ENCODE peak calls at places on chromosomes 5 and 9, in four cellular contexts. A, W, L and U are unnamed samples.

GRCh38 chr9:134391319-134392231 is 65.3 kb downstream of the RXRA start:
- DNase-seq in A (no peak), W (peak), L (no peak), U (no peak)

GRCh38 chr5:38673671-38674071 is 117.2 kb upstream of the LIFR start:
- DNase-seq in A (peak), W (no peak), L (no peak), U (no peak)

GRCh38 chr9:27520986-27521385 is 3.1 kb upstream of the IFNK start:
- DNase-seq in A (no peak), W (no peak), L (no peak), U (no peak)

GRCh38 chr5:139414601-139415121 is 10.8 kb upstream of the SPATA24 start:
- DNase-seq in A (no peak), W (no peak), L (no peak), U (no peak)

GRCh38 chr9:132754236-132754635 is 84.0 kb downstream of the GTF3C4 start:
- DNase-seq in A (no peak), W (no peak), L (no peak), U (no peak)

GRCh38 chr5:131323378-131323777 is 59.5 kb downstream of the CDC42SE2 start:
- DNase-seq in A (no peak), W (no peak), L (no peak), U (no peak)

GRCh38 chr9:83097633-83098032 is 34.7 kb upstream of the RASEF start:
- DNase-seq in A (no peak), W (no peak), L (no peak), U (no peak)

GRCh38 chr9:137611623-137612609 is 6.4 kb downstream of the ARRDC1 start:
- DNase-seq in A (peak), W (no peak), L (peak), U (peak)

GRCh38 chr9:133148351-133149129 is 15.2 kb downstream of the GBGT1 start:
- DNase-seq in A (no peak), W (no peak), L (peak), U (peak)

GRCh38 chr9:111925784-111926183 is 29.2 kb downstream of the UGCG start:
- DNase-seq in A (no peak), W (no peak), L (no peak), U (no peak)

GRCh38 chr9:103397868-103398600 is 402.9 kb downstream of the CYLC2 start:
- DNase-seq in A (peak), W (no peak), L (no peak), U (peak)

GRCh38 chr9:37650873-37651768 is at the start of gene FRMPD1:
- DNase-seq in A (peak), W (no peak), L (peak), U (peak)

GRCh38 chr9:87075537-87075936 is 128.2 kb upstream of the GAS1 start:
- DNase-seq in A (no peak), W (no peak), L (no peak), U (no peak)

GRCh38 chr9:3824062-3824461 is 298.3 kb upstream of the RFX3 start:
- DNase-seq in A (no peak), W (no peak), L (no peak), U (peak)

GRCh38 chr5:73921746-73922145 is 295.8 kb downstream of the ARHGEF28 start:
- DNase-seq in A (no peak), W (no peak), L (no peak), U (no peak)

GRCh38 chr5:2797160-2797559 is 45.7 kb upstream of the IRX2 start:
- DNase-seq in A (no peak), W (no peak), L (no peak), U (no peak)

GRCh38 chr5:172872997-172873491 is 39.0 kb downstream of the ERGIC1 start:
- DNase-seq in A (no peak), W (no peak), L (peak), U (no peak)

GRCh38 chr5:25255128-25255527 is 610.4 kb upstream of the CDH10 start:
- DNase-seq in A (peak), W (no peak), L (no peak), U (no peak)

GRCh38 chr9:114745108-114745848 is 60.6 kb downstream of the TNFSF15 start:
- DNase-seq in A (no peak), W (no peak), L (no peak), U (no peak)

GRCh38 chr5:124704594-124705284 is 41.7 kb downstream of the ZNF608 start:
- DNase-seq in A (no peak), W (peak), L (no peak), U (no peak)

GRCh38 chr9:91580136-91580535 is 156.5 kb upstream of the NFIL3 start:
- DNase-seq in A (no peak), W (no peak), L (peak), U (no peak)

GRCh38 chr9:33190021-33190420 is 22.9 kb upstream of the B4GALT1 start:
- DNase-seq in A (no peak), W (no peak), L (no peak), U (no peak)

GRCh38 chr5:82601085-82601484 is 322.9 kb upstream of the RPS23 start:
- DNase-seq in A (no peak), W (no peak), L (no peak), U (no peak)

GRCh38 chr5:177963966-177964365 is 32.1 kb downstream of the PROP1 start:
- DNase-seq in A (no peak), W (no peak), L (no peak), U (no peak)

GRCh38 chr9:130689937-130690700 is 3.5 kb upstream of the EXOSC2 start:
- DNase-seq in A (peak), W (peak), L (peak), U (peak)

GRCh38 chr9:89309166-89309565 is 1.8 kb upstream of the CKS2 start:
- DNase-seq in A (no peak), W (no peak), L (no peak), U (no peak)

GRCh38 chr5:40436535-40437237 is 243.0 kb upstream of the PTGER4 start:
- DNase-seq in A (no peak), W (no peak), L (no peak), U (no peak)

GRCh38 chr9:73270967-73271722 is 119.5 kb downstream of the ANXA1 start:
- DNase-seq in A (peak), W (no peak), L (peak), U (no peak)

GRCh38 chr9:130685104-130685503 is 8.5 kb upstream of the EXOSC2 start:
- DNase-seq in A (no peak), W (no peak), L (no peak), U (no peak)

GRCh38 chr9:38035873-38036272 is 33.2 kb downstream of the SHB start:
- DNase-seq in A (peak), W (no peak), L (peak), U (no peak)

DNA sequence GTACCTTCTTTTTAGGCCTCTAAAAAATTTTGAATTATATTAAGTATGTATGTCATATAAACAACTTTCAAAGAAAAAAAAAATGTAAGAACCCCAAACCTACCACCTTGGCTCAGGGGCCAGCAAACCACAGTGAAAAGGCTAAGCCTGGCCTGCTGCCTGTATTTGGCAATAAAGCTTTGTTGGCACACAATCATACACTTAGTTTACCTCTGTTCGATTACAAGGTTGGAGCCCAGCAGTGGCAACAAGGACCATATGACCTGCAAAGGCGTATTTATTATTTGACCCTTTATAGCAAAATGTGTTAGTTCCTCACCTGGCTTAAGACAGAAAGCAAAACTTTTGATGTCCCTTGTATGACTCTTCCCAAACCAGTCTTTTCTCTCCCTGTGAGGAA is 282.8 kb downstream of the DENND1A start:
- DNase-seq in A (no peak), W (no peak), L (no peak), U (no peak)
- TF ChIP-seq RFX5 in A (no peak), W (no peak), L (no peak), U (no peak)

DNA sequence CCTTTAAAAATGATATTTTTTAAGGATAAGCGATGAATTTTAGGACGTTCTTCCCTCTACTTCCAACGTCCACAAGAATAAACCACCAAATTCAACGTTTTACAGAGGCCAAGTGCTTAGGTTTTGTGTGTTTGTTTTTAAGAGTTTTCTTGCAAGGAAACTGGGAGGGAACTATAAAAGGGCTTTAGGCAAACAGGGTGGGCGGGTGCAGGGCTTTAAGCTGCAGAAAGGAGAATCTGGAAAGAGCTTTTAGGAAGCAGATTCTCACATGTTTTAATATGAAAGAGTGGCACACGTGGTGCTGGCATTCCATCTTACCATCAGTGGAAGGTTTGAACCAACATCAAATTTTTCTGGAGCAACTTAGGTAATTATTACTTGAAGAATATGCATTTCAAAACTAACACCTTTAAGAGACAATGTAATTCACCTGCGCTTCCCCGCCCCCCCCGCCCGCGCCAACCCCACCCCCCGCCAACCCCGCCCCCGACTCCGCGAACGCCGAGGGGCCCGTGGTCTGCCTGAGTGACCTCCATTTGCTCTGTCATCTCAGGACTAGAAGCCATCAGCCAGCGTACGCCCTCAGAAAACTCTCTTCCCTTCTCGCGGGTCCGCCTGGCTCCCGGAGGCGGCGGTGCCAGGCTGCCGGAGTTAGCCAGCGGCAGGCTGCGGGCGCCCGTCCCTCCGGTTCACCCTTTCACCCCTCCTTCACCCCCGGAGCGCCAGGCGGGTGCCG is 916 bp upstream of the PIK3R1 start:
- DNase-seq in A (peak), W (no peak), L (no peak), U (peak)
- TF ChIP-seq RFX5 in A (no peak), W (no peak), L (no peak), U (no peak)

DNA sequence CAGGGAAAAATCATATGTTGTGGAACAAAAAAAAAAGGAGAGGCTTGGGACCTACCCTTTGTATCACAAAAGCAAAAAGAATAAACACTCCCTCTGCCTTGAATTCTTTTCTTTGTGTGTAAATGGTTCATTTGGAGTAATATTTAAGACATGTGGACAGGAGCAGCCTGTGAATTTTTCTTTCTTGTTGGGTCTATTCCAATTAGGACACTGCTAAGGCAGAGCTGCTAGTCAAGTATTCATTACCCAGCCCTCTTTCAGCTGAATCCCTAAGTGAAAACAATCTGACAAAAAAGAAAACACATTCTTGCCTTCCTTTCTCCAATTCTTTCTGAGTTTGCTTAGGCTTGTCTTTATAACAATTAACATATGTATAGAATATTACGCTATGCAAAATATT is 330.0 kb downstream of the EBF1 start:
- DNase-seq in A (no peak), W (no peak), L (no peak), U (no peak)
- TF ChIP-seq RFX5 in A (no peak), W (no peak), L (no peak), U (no peak)

GRCh38 chr9:128412120-128412790 is 8.4 kb upstream of the CERCAM start:
- DNase-seq in A (peak), W (no peak), L (peak), U (peak)
- TF ChIP-seq RFX5 in A (no peak), W (no peak), L (no peak), U (no peak)

GRCh38 chr5:175842947-175843793 is 28.2 kb upstream of the CPLX2 start:
- DNase-seq in A (peak), W (no peak), L (peak), U (peak)
- TF ChIP-seq RFX5 in A (no peak), W (no peak), L (no peak), U (no peak)

DNA sequence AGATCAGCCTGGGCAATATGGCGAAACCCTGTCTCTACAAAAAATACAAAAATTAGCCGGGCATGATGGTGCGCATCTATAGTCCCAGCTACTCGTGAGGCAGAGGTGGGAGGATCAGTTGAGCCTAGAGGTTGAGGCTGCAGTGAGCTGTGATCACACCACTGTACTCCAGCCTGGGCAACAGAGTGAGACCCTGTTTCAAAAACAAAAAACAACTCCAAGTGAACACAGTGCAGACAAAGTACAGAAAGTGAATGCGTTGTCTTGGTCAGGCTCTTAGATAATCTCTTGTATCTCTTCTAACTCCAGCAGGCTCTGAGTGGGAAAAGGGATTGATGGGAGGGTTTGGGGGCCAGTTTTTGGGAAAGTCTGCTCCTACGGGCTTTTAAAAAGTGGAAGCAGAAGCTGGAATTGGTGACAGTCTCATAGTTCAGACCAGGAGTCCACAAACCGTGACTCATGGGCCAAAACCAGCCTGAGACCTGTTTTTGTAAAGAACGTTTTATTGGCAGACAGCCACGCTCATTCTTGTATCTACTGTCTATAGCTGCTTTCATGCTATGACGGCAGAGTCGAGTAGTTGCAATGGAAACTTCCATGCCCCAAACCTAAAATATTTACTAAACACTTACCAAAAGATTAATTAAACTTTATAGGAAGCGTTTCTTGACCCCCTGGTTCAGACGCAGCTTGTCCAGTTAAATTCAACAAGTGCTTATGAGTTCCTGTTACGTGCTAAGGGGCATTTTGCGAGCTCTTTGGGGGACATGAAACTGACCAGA is 32.9 kb downstream of the NDST1 start:
- DNase-seq in A (no peak), W (no peak), L (peak), U (no peak)
- TF ChIP-seq RFX5 in A (no peak), W (no peak), L (no peak), U (no peak)

GRCh38 chr5:133816791-133817190 is 151.6 kb downstream of the C5orf15 start:
- DNase-seq in A (no peak), W (no peak), L (no peak), U (no peak)

GRCh38 chr5:133818031-133818431 is 150.4 kb downstream of the C5orf15 start:
- DNase-seq in A (peak), W (no peak), L (peak), U (no peak)

GRCh38 chr5:133817456-133817855 is 151.0 kb downstream of the C5orf15 start:
- DNase-seq in A (no peak), W (no peak), L (no peak), U (no peak)

GRCh38 chr5:133811168-133811567 is 157.3 kb downstream of the C5orf15 start:
- DNase-seq in A (no peak), W (no peak), L (no peak), U (no peak)

GRCh38 chr5:133814152-133814551 is 154.3 kb downstream of the C5orf15 start:
- DNase-seq in A (no peak), W (no peak), L (no peak), U (no peak)
- TF ChIP-seq RFX5 in A (no peak), W (no peak), L (no peak), U (no peak)

DNA sequence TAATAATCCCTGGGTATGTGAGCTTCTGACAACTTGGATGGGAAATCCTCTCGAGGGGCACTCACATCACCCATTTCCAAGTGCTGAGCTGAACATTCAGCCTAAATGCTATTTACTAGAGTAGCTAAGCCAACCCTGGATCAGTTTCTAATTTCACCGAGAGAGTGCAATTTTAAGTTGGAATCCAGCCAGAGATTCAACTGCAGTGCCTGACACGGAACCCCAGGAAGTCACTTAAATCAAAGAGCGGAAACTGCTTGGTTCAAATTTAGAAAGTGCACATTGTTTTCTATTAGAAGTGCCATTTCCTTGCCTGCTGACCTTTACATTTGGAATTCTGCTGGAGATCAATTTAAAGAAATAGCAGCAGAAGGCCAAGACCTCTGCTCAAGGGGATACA is 8.8 kb downstream of the SPRY4 start:
- DNase-seq in A (no peak), W (no peak), L (peak), U (peak)
- TF ChIP-seq RFX5 in A (no peak), W (no peak), L (no peak), U (no peak)